ENCODE peak calls at places on chromosomes 1 and 21, in seven cellular contexts. V, X, S, F, Y, P and A are unnamed samples.

GRCh38 chr1:228354390-228355320 is 52.0 kb downstream of the TRIM11 start:
- DNase-seq in P (no peak), S (no peak), Y (no peak), X (no peak), V (no peak), F (no peak), A (no peak)

GRCh38 chr1:1398677-1399186 is 403 bp downstream of the CCNL2 start:
- DNase-seq in S (no peak), P (no peak), V (no peak), Y (no peak), X (no peak), F (no peak), A (no peak)

GRCh38 chr1:92441316-92442311 is 45.1 kb downstream of the GFI1 start:
- DNase-seq in X (no peak), S (no peak), V (no peak), Y (no peak), F (peak; percentile 83), P (no peak), A (no peak)

GRCh38 chr1:15290382-15290781 is 43.4 kb downstream of the FHAD1 start:
- DNase-seq in Y (no peak), S (no peak), X (peak; percentile 76), V (no peak), P (no peak), F (no peak), A (no peak)

GRCh38 chr1:201573030-201573429 is 34.1 kb downstream of the NAV1 start:
- DNase-seq in S (no peak), P (no peak), Y (no peak), F (no peak), X (no peak), V (no peak), A (no peak)

GRCh38 chr1:98325646-98326441 is 335.7 kb upstream of the SNX7 start:
- DNase-seq in F (no peak), Y (no peak), P (peak; percentile 34), S (no peak), X (peak; percentile 92), V (no peak), A (peak; percentile 47)

GRCh38 chr1:178538192-178538916 is 25.4 kb downstream of the TEX35 start:
- DNase-seq in P (no peak), Y (no peak), X (peak; percentile 40), S (no peak), F (no peak), V (no peak), A (no peak)

GRCh38 chr1:16081636-16082035 is 8.2 kb upstream of the FAM131C start:
- DNase-seq in V (no peak), Y (no peak), X (no peak), S (no peak), P (no peak), F (no peak), A (no peak)

GRCh38 chr1:162179121-162179520 is 109.6 kb downstream of the NOS1AP start:
- DNase-seq in S (no peak), X (no peak), F (no peak), V (no peak), P (no peak), Y (no peak), A (no peak)

GRCh38 chr1:46131093-46131492 is 1.3 kb downstream of the PIK3R3 start:
- DNase-seq in F (no peak), Y (no peak), V (no peak), S (no peak), X (peak; percentile 47), P (no peak), A (no peak)
- H3K4me1 ChIP-seq in F (peaks cover 9% of the 10 kb centered on the region), Y (peaks cover 19% of the 10 kb centered on the region), V (peaks cover 52% of the 10 kb centered on the region), S (no peaks in the 10 kb centered on the region), X (peaks cover 10% of the 10 kb centered on the region), P (no peaks in the 10 kb centered on the region), A (peaks cover 3% of the 10 kb centered on the region)

DNA sequence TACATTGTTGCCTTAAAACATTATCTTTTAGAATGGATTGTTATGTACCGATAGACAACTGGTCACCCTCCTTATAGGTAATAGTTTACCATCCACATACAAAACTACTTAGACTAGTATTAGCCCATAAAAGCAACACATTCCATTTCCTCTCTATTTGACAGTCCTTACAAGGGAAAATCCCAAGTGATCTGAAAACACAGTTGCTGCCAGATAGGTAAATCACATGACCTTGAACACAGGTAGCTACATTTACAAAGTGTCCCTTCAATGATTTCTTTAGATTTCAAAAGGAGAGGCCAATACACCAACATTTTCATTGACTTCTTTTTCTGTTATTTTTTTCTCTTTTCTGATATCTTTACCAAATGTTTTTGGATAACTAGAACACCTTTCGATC is 102.9 kb upstream of the SMYD2 start:
- DNase-seq in F (no peak), P (no peak), S (no peak), V (no peak), X (no peak), Y (no peak), A (no peak)
- TF ChIP-seq CTCF in F (no peak), P (no peak), S (no peak), V (no peak), X (no peak), Y (no peak), A (no peak)

DNA sequence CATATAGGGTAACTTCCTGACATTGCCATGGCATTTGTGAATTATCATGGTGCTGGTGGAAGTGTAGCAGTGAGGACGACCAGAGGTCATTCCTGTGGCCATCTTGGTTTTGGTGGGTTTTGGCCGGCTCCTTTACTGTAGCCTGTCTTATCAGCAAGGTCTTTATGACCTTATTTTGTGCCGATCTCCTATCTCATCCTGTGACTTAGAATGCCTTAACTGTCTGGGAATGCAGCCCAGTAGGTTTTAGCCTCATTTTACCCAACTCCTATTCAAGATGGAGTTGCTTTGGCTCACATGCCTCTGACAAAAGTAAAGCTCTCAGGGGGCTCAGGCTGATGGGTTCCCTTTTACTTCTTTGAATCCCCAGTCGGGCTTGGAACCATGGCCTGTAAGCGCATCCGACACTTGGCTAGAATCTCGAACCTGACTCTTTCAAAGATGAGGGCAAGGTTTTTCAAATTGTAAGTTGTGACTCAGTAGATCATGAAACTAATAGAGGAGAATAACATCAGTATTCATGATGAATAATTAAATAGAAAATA is 85.0 kb downstream of the GALNT2 start:
- DNase-seq in F (no peak), S (no peak), V (no peak), X (no peak), P (no peak), Y (no peak), A (no peak)
- H3K4me1 ChIP-seq in F (peaks cover 59% of the 10 kb centered on the region), S (no peaks in the 10 kb centered on the region), V (peaks cover 82% of the 10 kb centered on the region), X (no peaks in the 10 kb centered on the region), P (no peaks in the 10 kb centered on the region), Y (peaks cover 56% of the 10 kb centered on the region), A (peaks cover 45% of the 10 kb centered on the region)

GRCh38 chr1:220879509-220880366 is 495 bp downstream of the HLX start:
- DNase-seq in P (no peak), Y (peak; percentile 69), X (peak; percentile 49), F (no peak), S (peak; percentile 22), V (peak; percentile 92), A (peak; percentile 43)
- TF ChIP-seq CTCF in P (no peak), Y (peak; percentile 16), X (peak; percentile 1), F (no peak), S (no peak), V (no peak), A (peak; percentile 28)

GRCh38 chr1:243896313-243896712 is 46.3 kb upstream of the AKT3 start:
- DNase-seq in V (no peak), X (no peak), Y (no peak), S (no peak), F (no peak), P (no peak), A (no peak)

GRCh38 chr1:243898278-243898677 is 48.2 kb upstream of the AKT3 start:
- DNase-seq in S (no peak), F (no peak), P (no peak), V (no peak), Y (no peak), X (no peak), A (no peak)

GRCh38 chr1:243903904-243904303 is 53.9 kb upstream of the AKT3 start:
- DNase-seq in F (no peak), S (no peak), Y (peak; percentile 62), P (no peak), X (peak; percentile 36), V (no peak), A (no peak)

GRCh38 chr1:243903023-243903422 is 53.0 kb upstream of the AKT3 start:
- DNase-seq in F (peak; percentile 29), S (no peak), Y (no peak), X (no peak), V (no peak), P (no peak), A (no peak)

GRCh38 chr1:243902100-243902499 is 52.1 kb upstream of the AKT3 start:
- DNase-seq in P (no peak), X (no peak), F (no peak), V (no peak), Y (no peak), S (no peak), A (no peak)
- H3K4me1 ChIP-seq in P (no peaks in the 10 kb centered on the region), X (no peaks in the 10 kb centered on the region), F (no peaks in the 10 kb centered on the region), V (no peaks in the 10 kb centered on the region), Y (no peaks in the 10 kb centered on the region), S (no peaks in the 10 kb centered on the region), A (no peaks in the 10 kb centered on the region)

GRCh38 chr21:42009018-42009830 is 936 bp downstream of the ZBTB21 start:
- DNase-seq in S (peak; percentile 54), F (peak; percentile 48), V (peak; percentile 93), Y (peak; percentile 62), P (peak; percentile 48), X (peak; percentile 38), A (peak; percentile 45)
- TF ChIP-seq CTCF in S (peak; percentile 17), F (no peak), V (peak; percentile 32), Y (no peak), P (no peak), X (peak; percentile 24), A (no peak)

GRCh38 chr1:225815526-225816178 is 5.7 kb downstream of the EPHX1 start:
- DNase-seq in Y (no peak), V (no peak), F (no peak), P (no peak), X (no peak), S (no peak), A (no peak)
- H3K4me1 ChIP-seq in Y (peaks cover 15% of the 10 kb centered on the region), V (peaks cover 90% of the 10 kb centered on the region), F (peaks cover 87% of the 10 kb centered on the region), P (peaks cover 25% of the 10 kb centered on the region), X (peaks cover 22% of the 10 kb centered on the region), S (peaks cover 45% of the 10 kb centered on the region), A (peaks cover 90% of the 10 kb centered on the region)